ENCODE peak calls at places on chromosomes 13 and 19, in seven cellular contexts. I, G, V, L, M, D and A are unnamed samples.

GRCh38 chr19:39363909-39364457 is 21.8 kb downstream of the SAMD4B start:
- DNase-seq in I (no peak), G (peak), V (no peak), L (peak), M (peak), D (no peak), A (no peak)

GRCh38 chr19:584240-585001 is 5.3 kb upstream of the HCN2 start:
- DNase-seq in I (peak), G (peak), V (peak), L (peak), M (peak), D (peak), A (peak)

GRCh38 chr13:21060063-21060826 is 1.1 kb downstream of the LATS2 start:
- DNase-seq in I (no peak), G (peak), V (peak), L (peak), M (peak), D (no peak), A (peak)

GRCh38 chr19:35292986-35293732 is 1.2 kb downstream of the MAG start:
- DNase-seq in I (no peak), G (no peak), V (no peak), L (no peak), M (no peak), D (no peak), A (no peak)

GRCh38 chr13:75426421-75426820 is 55.5 kb downstream of the TBC1D4 start:
- DNase-seq in I (no peak), G (no peak), V (no peak), L (no peak), M (peak), D (no peak), A (no peak)

GRCh38 chr13:71021810-71022422 is 845.1 kb downstream of the DACH1 start:
- DNase-seq in I (no peak), G (no peak), V (no peak), L (peak), M (no peak), D (no peak), A (no peak)

GRCh38 chr19:50532952-50533351 is 19.2 kb upstream of the ASPDH start:
- DNase-seq in I (no peak), G (no peak), V (no peak), L (no peak), M (no peak), D (no peak), A (no peak)

GRCh38 chr19:48807590-48808308 is 3.1 kb downstream of the BCAT2 start:
- DNase-seq in I (no peak), G (no peak), V (no peak), L (no peak), M (no peak), D (peak), A (no peak)

GRCh38 chr13:45851171-45851889 is at the start of gene SIAH3:
- DNase-seq in I (no peak), G (no peak), V (peak), L (peak), M (no peak), D (peak), A (no peak)

GRCh38 chr19:54341295-54341694 is 2.3 kb upstream of the LILRA4 start:
- DNase-seq in I (no peak), G (no peak), V (no peak), L (no peak), M (no peak), D (no peak), A (no peak)

GRCh38 chr19:12701596-12702282 is 5.3 kb upstream of the FBXW9 start:
- DNase-seq in I (no peak), G (no peak), V (no peak), L (no peak), M (no peak), D (no peak), A (no peak)

GRCh38 chr13:97492684-97493371 is 58.9 kb downstream of the RAP2A start:
- DNase-seq in I (no peak), G (no peak), V (no peak), L (no peak), M (no peak), D (no peak), A (no peak)

GRCh38 chr19:1269478-1270167 is 491 bp downstream of the CIRBP start:
- DNase-seq in I (no peak), G (peak), V (peak), L (peak), M (peak), D (peak), A (peak)

GRCh38 chr13:35208587-35208986 is 266.5 kb downstream of the NBEA start:
- DNase-seq in I (no peak), G (no peak), V (no peak), L (no peak), M (no peak), D (no peak), A (no peak)

GRCh38 chr19:48814895-48815294 is 4.1 kb upstream of the BCAT2 start:
- DNase-seq in I (no peak), G (no peak), V (peak), L (no peak), M (no peak), D (peak), A (no peak)

GRCh38 chr13:34847751-34848150 is 94.3 kb upstream of the NBEA start:
- DNase-seq in I (no peak), G (no peak), V (peak), L (no peak), M (no peak), D (peak), A (no peak)

GRCh38 chr13:47480121-47480520 is 521.0 kb downstream of the SUCLA2 start:
- DNase-seq in I (no peak), G (peak), V (no peak), L (peak), M (no peak), D (no peak), A (no peak)

GRCh38 chr13:44052843-44053607 is 173.3 kb downstream of the LACC1 start:
- DNase-seq in I (peak), G (peak), V (peak), L (peak), M (peak), D (peak), A (no peak)

GRCh38 chr13:37646531-37646930 is 48.0 kb upstream of the POSTN start:
- DNase-seq in I (no peak), G (no peak), V (peak), L (no peak), M (no peak), D (no peak), A (no peak)

GRCh38 chr13:114049026-114049425 is 75.2 kb upstream of the C13orf46 start:
- DNase-seq in I (no peak), G (no peak), V (no peak), L (no peak), M (no peak), D (no peak), A (no peak)

GRCh38 chr13:46607768-46608553 is 55.0 kb downstream of the LRCH1 start:
- DNase-seq in I (no peak), G (no peak), V (no peak), L (no peak), M (no peak), D (no peak), A (no peak)

GRCh38 chr19:51525731-51526130 is 5.7 kb downstream of the SIGLEC6 start:
- DNase-seq in I (no peak), G (no peak), V (no peak), L (no peak), M (no peak), D (no peak), A (no peak)

GRCh38 chr13:48437381-48437780 is 24.5 kb upstream of the LPAR6 start:
- DNase-seq in I (no peak), G (peak), V (no peak), L (no peak), M (no peak), D (no peak), A (no peak)

GRCh38 chr13:28049880-28050871 is 50.2 kb downstream of the FLT3 start:
- DNase-seq in I (no peak), G (no peak), V (peak), L (no peak), M (no peak), D (peak), A (no peak)

GRCh38 chr19:13198634-13199033 is 48.4 kb downstream of the IER2 start:
- DNase-seq in I (no peak), G (no peak), V (no peak), L (no peak), M (no peak), D (no peak), A (no peak)

GRCh38 chr19:11138659-11139526 is 16.7 kb downstream of the SPC24 start:
- DNase-seq in I (peak), G (peak), V (peak), L (peak), M (peak), D (peak), A (peak)

GRCh38 chr13:111204438-111205177 is 89.5 kb downstream of the ARHGEF7 start:
- DNase-seq in I (no peak), G (peak), V (peak), L (peak), M (peak), D (peak), A (no peak)

GRCh38 chr13:22271963-22272362 is 601.1 kb downstream of the FGF9 start:
- DNase-seq in I (no peak), G (no peak), V (no peak), L (no peak), M (no peak), D (no peak), A (no peak)

GRCh38 chr13:34577051-34577450 is 365.0 kb upstream of the NBEA start:
- DNase-seq in I (no peak), G (no peak), V (no peak), L (peak), M (no peak), D (no peak), A (no peak)

DNA sequence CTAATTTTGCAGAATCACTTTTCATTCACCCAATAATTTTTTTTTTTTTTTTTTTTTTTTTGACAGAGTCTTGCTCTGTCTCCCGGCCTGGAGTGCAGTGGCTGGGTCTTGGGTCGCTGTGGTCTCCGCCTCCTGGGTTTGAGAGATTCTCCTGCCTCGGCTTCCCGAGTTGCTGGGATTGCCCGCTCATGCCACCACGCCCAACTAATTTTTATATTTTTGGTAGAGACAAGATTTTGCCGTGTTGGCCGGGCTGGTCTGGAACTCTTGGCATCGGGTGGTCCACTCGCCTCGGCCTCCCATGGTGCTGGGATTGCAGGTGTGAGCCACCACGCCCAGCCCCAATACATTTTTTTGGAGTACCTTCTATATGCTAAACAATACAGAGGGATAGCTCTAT is 1120.0 kb upstream of the ATXN8OS start:
- DNase-seq in I (no peak), G (no peak), V (no peak), L (no peak), M (no peak), D (no peak), A (no peak)
- H2AK5ac ChIP-seq in I (no peak), G (no peak), V (no peak), L (no peak), M (no peak), D (no peak), A (no peak)

DNA sequence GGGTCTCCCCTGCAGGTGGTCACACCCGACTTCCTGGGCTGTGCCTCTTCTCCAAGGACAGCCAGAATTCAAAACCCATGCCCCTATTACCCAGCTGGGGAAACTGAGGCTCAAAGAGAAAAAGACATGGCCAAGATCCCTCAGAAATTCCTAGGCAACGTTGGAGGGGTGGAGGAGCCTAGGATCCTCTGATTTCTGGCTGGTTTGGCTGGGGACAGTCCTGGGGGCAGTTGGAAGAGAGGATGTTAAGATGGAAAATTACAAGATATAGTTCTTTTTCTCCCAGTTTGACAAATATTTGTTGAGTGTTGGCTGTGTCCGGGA is 2.4 kb downstream of the VASP start:
- DNase-seq in I (no peak), G (no peak), V (no peak), L (peak), M (no peak), D (no peak), A (no peak)
- H2AK5ac ChIP-seq in I (no peak), G (peak), V (peak), L (peak), M (peak), D (no peak), A (peak)

GRCh38 chr19:8323781-8324185 is 2.5 kb downstream of the RPS28 start:
- DNase-seq in I (no peak), G (no peak), V (no peak), L (no peak), M (no peak), D (no peak), A (no peak)
- H2AK5ac ChIP-seq in I (no peak), G (no peak), V (no peak), L (no peak), M (no peak), D (no peak), A (no peak)

GRCh38 chr19:18675779-18676178 is 7.7 kb upstream of the CRTC1 start:
- DNase-seq in I (no peak), G (no peak), V (peak), L (no peak), M (no peak), D (peak), A (no peak)
- H2AK5ac ChIP-seq in I (peak), G (peak), V (no peak), L (no peak), M (no peak), D (no peak), A (no peak)

GRCh38 chr13:32881074-32881791 is 135.0 kb upstream of the KL start:
- DNase-seq in I (no peak), G (peak), V (no peak), L (peak), M (no peak), D (no peak), A (no peak)
- H2AK5ac ChIP-seq in I (no peak), G (no peak), V (no peak), L (no peak), M (no peak), D (no peak), A (no peak)

DNA sequence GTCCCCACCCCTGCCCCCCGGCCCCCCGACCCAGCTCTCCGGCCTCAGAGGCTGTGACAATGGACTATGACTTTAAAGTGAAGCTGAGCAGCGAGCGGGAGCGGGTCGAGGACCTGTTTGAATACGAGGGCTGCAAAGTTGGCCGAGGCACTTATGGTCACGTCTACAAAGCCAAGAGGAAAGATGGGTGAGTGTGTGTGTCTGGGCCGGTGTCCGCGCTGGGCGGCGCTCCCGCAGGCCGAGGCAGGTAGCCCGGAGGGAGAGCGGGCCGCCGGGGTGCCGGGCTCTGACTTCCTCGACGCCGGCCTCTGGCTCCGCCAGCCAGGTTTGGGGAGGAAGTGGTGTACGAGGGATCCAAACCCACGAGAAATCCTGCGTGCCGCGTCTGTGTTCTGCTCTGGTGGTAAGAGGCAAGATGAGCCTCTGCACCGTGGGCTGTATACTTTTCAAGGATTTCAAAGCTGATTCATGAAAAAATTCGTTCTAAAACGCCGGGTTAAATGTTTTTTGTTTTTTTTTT is 714 bp downstream of the CDK8 start:
- DNase-seq in I (no peak), G (peak), V (peak), L (peak), M (peak), D (peak), A (no peak)
- H2AK5ac ChIP-seq in I (no peak), G (no peak), V (no peak), L (no peak), M (no peak), D (no peak), A (no peak)